ENCODE peak calls at places on chromosomes 12 and 14, in six cellular contexts. Y is cardiac muscle cell, Q is cardiac fibroblast, A is HL-60, S is heart right ventricle, C is GM20000. M is an unnamed sample.

GRCh38 chr14:94412671-94413638 is 24.6 kb upstream of the SERPINA1 start:
- DNase-seq in Y (no peak), Q (peak; percentile 18), A (peak; percentile 28), S (no peak), C (no peak), M (no peak)

GRCh38 chr12:99916555-99916954 is 68.2 kb downstream of the ANKS1B start:
- DNase-seq in Y (no peak), Q (no peak), A (no peak), S (no peak), C (no peak), M (no peak)

GRCh38 chr12:115433014-115433634 is 749.1 kb upstream of the TBX3 start:
- DNase-seq in Y (no peak), Q (no peak), A (no peak), S (no peak), C (no peak), M (no peak)

GRCh38 chr14:28630100-28630499 is 136.5 kb upstream of the FOXG1 start:
- DNase-seq in Y (no peak), Q (no peak), A (no peak), S (no peak), C (no peak), M (no peak)

GRCh38 chr14:24267516-24267915 is 3.9 kb downstream of the RABGGTA start:
- DNase-seq in Y (no peak), Q (no peak), A (no peak), S (no peak), C (no peak), M (no peak)

GRCh38 chr12:31773223-31773750 is 44.5 kb upstream of the AMN1 start:
- DNase-seq in Y (peak; percentile 77), Q (peak; percentile 67), A (no peak), S (no peak), C (no peak), M (no peak)

GRCh38 chr12:77001181-77001758 is 64.1 kb downstream of the E2F7 start:
- DNase-seq in Y (no peak), Q (no peak), A (no peak), S (no peak), C (no peak), M (no peak)

GRCh38 chr14:90239139-90239538 is 17.2 kb upstream of the PSMC1 start:
- DNase-seq in Y (no peak), Q (no peak), A (no peak), S (no peak), C (no peak), M (no peak)

GRCh38 chr14:95979339-95980042 is 59.7 kb upstream of the C14orf132 start:
- DNase-seq in Y (peak; percentile 12), Q (no peak), A (no peak), S (no peak), C (no peak), M (no peak)

GRCh38 chr12:126507231-126507630 is 1442.0 kb downstream of the AACS start:
- DNase-seq in Y (no peak), Q (no peak), A (no peak), S (no peak), C (no peak), M (no peak)

GRCh38 chr12:26135010-26135420 is 10.2 kb upstream of the BHLHE41 start:
- DNase-seq in Y (no peak), Q (peak; percentile 62), A (no peak), S (no peak), C (no peak), M (no peak)

GRCh38 chr12:77339610-77340009 is 274.2 kb upstream of the E2F7 start:
- DNase-seq in Y (no peak), Q (no peak), A (no peak), S (no peak), C (no peak), M (no peak)

GRCh38 chr12:18446245-18446644 is 184.9 kb downstream of the PIK3C2G start:
- DNase-seq in Y (no peak), Q (no peak), A (no peak), S (no peak), C (peak; percentile 16), M (no peak)

GRCh38 chr14:26791117-26791806 is 193.4 kb upstream of the NOVA1 start:
- DNase-seq in Y (no peak), Q (no peak), A (no peak), S (no peak), C (no peak), M (no peak)

GRCh38 chr14:58667900-58668299 is 30.1 kb downstream of the DACT1 start:
- DNase-seq in Y (no peak), Q (no peak), A (no peak), S (no peak), C (no peak), M (no peak)

GRCh38 chr14:58665773-58666500 is 28.2 kb downstream of the DACT1 start:
- DNase-seq in Y (no peak), Q (no peak), A (no peak), S (no peak), C (no peak), M (no peak)

GRCh38 chr14:58669556-58670200 is 31.9 kb downstream of the DACT1 start:
- DNase-seq in Y (no peak), Q (no peak), A (peak; percentile 58), S (no peak), C (no peak), M (peak; percentile 9)

GRCh38 chr14:58666737-58667136 is 29.0 kb downstream of the DACT1 start:
- DNase-seq in Y (no peak), Q (no peak), A (no peak), S (no peak), C (no peak), M (no peak)

DNA sequence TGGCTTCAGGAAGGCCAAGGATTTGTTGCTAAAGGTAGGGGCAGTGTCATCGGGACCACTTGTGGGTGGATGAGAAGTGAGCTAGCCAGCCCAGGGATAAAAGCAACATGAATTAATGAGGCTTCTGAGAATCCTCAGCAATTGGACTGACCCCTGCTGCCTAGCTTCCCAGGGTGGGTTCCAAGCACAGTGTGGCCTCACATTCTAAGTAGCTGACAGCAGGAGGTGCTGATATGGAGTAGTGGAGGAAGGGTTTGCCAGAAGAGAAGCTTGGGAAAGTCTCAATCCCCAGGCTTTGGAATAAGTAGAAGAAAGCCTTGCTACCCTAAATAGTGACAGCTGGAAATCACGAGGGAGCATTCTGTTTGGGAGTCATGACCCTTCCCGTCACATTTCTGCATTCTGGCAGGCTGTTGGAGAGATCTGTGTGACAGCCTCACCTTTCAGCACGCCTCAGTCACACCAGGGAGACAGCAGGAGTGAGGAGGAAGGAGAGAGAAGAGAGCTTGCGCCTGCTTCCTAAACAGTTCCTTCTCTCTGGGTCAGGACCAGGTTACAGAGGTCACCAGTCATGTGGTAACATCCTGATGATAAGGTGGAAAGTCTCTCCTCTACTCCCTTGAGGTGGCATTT is 31.2 kb downstream of the DACT1 start:
- DNase-seq in Y (peak; percentile 93), Q (no peak), A (peak; percentile 21), S (no peak), C (no peak), M (no peak)
- TF ChIP-seq CTCF in Y (no peak), Q (no peak), A (no peak), S (no peak), C (no peak), M (no peak)

GRCh38 chr12:70849265-70849960 is 71.1 kb downstream of the PTPRR start:
- DNase-seq in Y (peak; percentile 92), Q (peak; percentile 90), A (no peak), S (no peak), C (no peak), M (peak; percentile 14)
- TF ChIP-seq CTCF in Y (peak; percentile 51), Q (peak; percentile 54), A (no peak), S (peak; percentile 64), C (no peak), M (no peak)

DNA sequence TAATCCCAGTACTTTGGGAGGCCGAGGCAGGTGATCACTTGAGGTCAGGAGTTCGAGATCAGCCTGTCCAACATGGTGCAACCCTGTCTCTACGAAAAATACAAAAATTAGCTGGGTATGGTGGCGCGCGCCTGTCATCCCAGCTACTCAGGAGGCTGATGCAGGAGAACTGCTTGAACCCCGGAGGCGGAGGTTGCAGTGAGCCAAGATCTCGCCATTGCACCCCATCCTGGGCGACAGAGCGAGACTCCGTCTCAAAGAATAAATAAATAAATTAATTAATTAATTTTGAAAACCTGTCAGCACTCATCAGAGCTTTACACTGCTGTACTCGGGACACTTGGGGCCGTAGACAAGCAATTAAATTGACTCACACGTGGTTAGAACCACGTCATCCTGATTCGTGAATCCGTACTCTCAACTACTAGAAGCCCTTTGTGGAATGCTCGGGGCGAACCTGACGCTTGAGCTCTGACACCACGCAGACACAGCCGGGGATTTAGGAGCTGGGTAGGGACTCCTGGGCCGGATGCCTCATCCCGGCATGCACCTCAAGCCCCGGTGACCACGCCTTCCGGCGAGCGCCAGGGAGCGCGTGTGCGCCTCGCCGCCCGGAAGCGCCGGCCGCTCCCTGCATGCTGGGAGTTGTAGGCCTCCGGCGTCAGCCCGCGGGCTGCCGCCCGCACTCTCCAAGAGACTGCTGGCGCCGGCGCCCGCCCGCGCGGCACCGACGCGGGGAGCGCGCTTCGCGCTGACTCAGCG is at the start of gene XPOT:
- DNase-seq in Y (peak; percentile 97), Q (peak; percentile 98), A (peak; percentile 95), S (peak; percentile 93), C (peak; percentile 97), M (peak; percentile 99)
- TF ChIP-seq CTCF in Y (no peak), Q (no peak), A (no peak), S (no peak), C (no peak), M (no peak)

GRCh38 chr14:101083564-101084435 is 180.3 kb upstream of the RTL1 start:
- DNase-seq in Y (no peak), Q (no peak), A (no peak), S (no peak), C (no peak), M (peak; percentile 28)
- TF ChIP-seq CTCF in Y (peak; percentile 22), Q (no peak), A (no peak), S (no peak), C (no peak), M (peak; percentile 15)

DNA sequence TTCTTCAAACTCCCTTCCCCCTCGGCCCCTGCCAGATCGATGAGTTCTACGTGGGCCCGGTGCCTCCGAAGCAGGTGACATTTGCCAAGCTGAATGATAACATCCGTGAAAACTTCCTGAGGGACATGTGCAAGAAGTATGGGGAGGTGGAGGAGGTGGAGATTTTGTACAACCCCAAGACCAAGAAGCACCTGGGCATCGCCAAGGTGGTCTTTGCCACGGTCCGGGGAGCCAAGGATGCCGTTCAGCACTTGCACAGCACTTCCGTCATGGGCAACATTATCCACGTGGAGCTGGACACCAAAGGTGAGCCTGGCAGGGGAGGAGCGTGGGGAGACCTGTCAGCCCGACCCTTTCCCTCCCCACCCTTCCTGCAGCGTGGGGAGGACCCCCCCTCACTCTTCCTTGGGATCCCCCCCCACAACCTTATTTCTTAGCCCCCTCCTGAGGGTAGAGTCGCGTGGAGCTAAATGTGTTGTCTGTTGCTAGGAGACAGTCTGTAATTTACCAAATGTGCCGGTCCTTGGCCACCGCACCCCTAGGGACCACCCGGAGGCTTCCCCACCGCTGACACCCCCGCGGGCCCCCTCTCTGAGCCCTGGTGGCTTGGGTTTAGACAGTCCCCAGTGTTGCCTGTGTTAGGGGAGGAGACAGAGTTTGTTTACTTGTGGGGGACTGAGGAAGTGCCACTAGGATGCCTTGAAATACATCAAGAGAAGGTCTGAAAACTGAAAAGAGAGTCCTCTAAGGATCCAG is 2.2 kb downstream of the SETD1B start:
- DNase-seq in Y (peak; percentile 34), Q (no peak), A (peak; percentile 26), S (no peak), C (no peak), M (peak; percentile 32)
- TF ChIP-seq CTCF in Y (no peak), Q (no peak), A (no peak), S (no peak), C (no peak), M (no peak)